ENCODE peak calls at places on chromosomes 4 and X, in ten cellular contexts. M is activated CD8-positive, alpha-beta memory T cell treated with anti-CD3 and anti-CD28 coated beads for 24 hours; Q is NCI-H748 treated with DMSO at 0.1 percent for 48 hours; V is GM12892; A is heart right ventricle; I is SW480; D is GM04503; H is activated T-helper 9 cell treated with anti-CD3 and anti-CD28 coated beads, Interleukin-2, amount 50 U/mL, for 16 hours; F is NCI-H1436 treated with DMSO at 0.1 percent for 48 hours; C is activated CD4-positive, alpha-beta memory T cell treated with anti-CD3 and anti-CD28 coated beads, Interleukin-2, amount 10 ng/mL, durations not matched to agents 7 days and 5 days. E is an unnamed sample.

GRCh38 chrX:341541-342101 is 23.0 kb upstream of the GTPBP6 start:
- DNase-seq in C (no peak), H (no peak), F (no peak), I (no peak), Q (no peak), M (no peak), V (no peak), D (no peak), A (no peak), E (no peak)

GRCh38 chr4:148254818-148255366 is 187.3 kb downstream of the NR3C2 start:
- DNase-seq in A (no peak), I (no peak), F (no peak), V (no peak), H (no peak), M (no peak), Q (no peak), D (no peak), C (no peak), E (no peak)

GRCh38 chrX:72620550-72621145 is 48.0 kb upstream of the HDAC8 start:
- DNase-seq in H (peak; percentile 15), Q (no peak), I (peak; percentile 8), D (peak; percentile 14), V (no peak), M (no peak), F (no peak), A (peak; percentile 6), C (peak; percentile 63), E (no peak)

GRCh38 chrX:49042581-49043219 is 457 bp downstream of the TFE3 start:
- DNase-seq in F (no peak), M (no peak), A (no peak), I (no peak), V (no peak), C (no peak), D (no peak), Q (no peak), H (no peak), E (no peak)

GRCh38 chr4:140102406-140102805 is 51.6 kb downstream of the MAML3 start:
- DNase-seq in C (no peak), M (no peak), H (no peak), V (no peak), I (peak; percentile 59), A (no peak), D (no peak), Q (no peak), F (no peak), E (no peak)

GRCh38 chrX:148567229-148567628 is 66.8 kb downstream of the AFF2 start:
- DNase-seq in D (peak; percentile 22), Q (no peak), F (no peak), C (no peak), M (no peak), H (no peak), A (no peak), V (no peak), I (peak; percentile 46), E (no peak)

GRCh38 chr4:74206088-74206826 is 48.3 kb downstream of the MTHFD2L start:
- DNase-seq in A (no peak), Q (no peak), F (no peak), D (no peak), C (no peak), M (no peak), V (no peak), H (no peak), I (no peak), E (no peak)

GRCh38 chrX:23745786-23746185 is 2.7 kb upstream of the ACOT9 start:
- DNase-seq in I (no peak), H (no peak), V (no peak), M (no peak), F (no peak), C (no peak), A (no peak), Q (no peak), D (no peak), E (no peak)

GRCh38 chr4:4559596-4559995 is 17.7 kb upstream of the STX18 start:
- DNase-seq in V (no peak), H (no peak), C (no peak), A (no peak), M (no peak), I (no peak), F (no peak), D (no peak), Q (no peak), E (no peak)

GRCh38 chrX:144566592-144566991 is 680.7 kb upstream of the SPANXN1 start:
- DNase-seq in A (no peak), Q (no peak), C (no peak), M (no peak), D (no peak), I (no peak), F (no peak), H (no peak), V (no peak), E (no peak)

E was measured in CD4-positive, alpha-beta T cell.